ENCODE peak calls at places on chromosomes 4 and X, in eight cellular contexts. Q, J, C, K, D, R, N and B are unnamed samples.

GRCh38 chr4:182207806-182208483 is 35.3 kb upstream of the TENM3 start:
- DNase-seq in Q (peak), J (no peak), C (no peak), K (no peak), D (no peak), R (peak), N (peak), B (no peak)

GRCh38 chr4:69640289-69640688 is 847 bp upstream of the UGT2A2 start:
- DNase-seq in Q (no peak), J (no peak), C (no peak), K (no peak), D (no peak), R (no peak), N (no peak), B (no peak)

GRCh38 chr4:41204400-41204978 is 9.9 kb downstream of the APBB2 start:
- DNase-seq in Q (peak), J (no peak), C (no peak), K (peak), D (no peak), R (peak), N (no peak), B (no peak)

GRCh38 chr4:6889736-6890324 is 19.8 kb upstream of the TBC1D14 start:
- DNase-seq in Q (no peak), J (no peak), C (no peak), K (no peak), D (no peak), R (no peak), N (no peak), B (no peak)

GRCh38 chrX:10660171-10660570 is 39.8 kb upstream of the MID1 start:
- DNase-seq in Q (no peak), J (no peak), C (no peak), K (no peak), D (no peak), R (no peak), N (no peak), B (no peak)

GRCh38 chr4:169102011-169102410 is 92.0 kb upstream of the CBR4 start:
- DNase-seq in Q (no peak), J (no peak), C (no peak), K (no peak), D (no peak), R (no peak), N (no peak), B (no peak)

GRCh38 chr4:14841801-14842748 is 160.2 kb upstream of the CPEB2 start:
- DNase-seq in Q (no peak), J (no peak), C (no peak), K (no peak), D (no peak), R (no peak), N (no peak), B (no peak)

GRCh38 chr4:128287159-128287870 is at the start of gene PGRMC2:
- DNase-seq in Q (no peak), J (no peak), C (no peak), K (no peak), D (no peak), R (peak), N (no peak), B (no peak)

GRCh38 chrX:95889279-95889678 is 795.4 kb upstream of the DIAPH2 start:
- DNase-seq in Q (no peak), J (no peak), C (no peak), K (no peak), D (no peak), R (no peak), N (no peak), B (no peak)

GRCh38 chr4:48943387-48943786 is 36.8 kb upstream of the OCIAD2 start:
- DNase-seq in Q (no peak), J (no peak), C (no peak), K (no peak), D (no peak), R (no peak), N (no peak), B (no peak)